ENCODE peak calls at places on chromosome 6, in four cellular contexts. S is A549, N is endothelial cell, K is lower lobe of right lung. P is an unnamed sample.

GRCh38 chr6:137699036-137699683 is 167.9 kb upstream of the TNFAIP3 start:
- DNase-seq in S (no peak), N (no peak), K (no peak), P (no peak)

GRCh38 chr6:84422380-84422968 is 195.0 kb upstream of the CEP162 start:
- DNase-seq in S (peak), N (peak), K (peak), P (peak)

GRCh38 chr6:5645275-5645674 is 361.4 kb downstream of the NRN1 start:
- DNase-seq in S (no peak), N (no peak), K (no peak), P (no peak)

GRCh38 chr6:72720464-72720863 is 98.6 kb downstream of the KCNQ5 start:
- DNase-seq in S (no peak), N (no peak), K (no peak), P (no peak)

GRCh38 chr6:118893095-118893881 is 664 bp upstream of the ASF1A start:
- DNase-seq in S (no peak), N (peak), K (no peak), P (no peak)

GRCh38 chr6:134619077-134619476 is 301.2 kb upstream of the SGK1 start:
- DNase-seq in S (no peak), N (no peak), K (no peak), P (no peak)

GRCh38 chr6:41429506-41430504 is 94.4 kb downstream of the NCR2 start:
- DNase-seq in S (no peak), N (no peak), K (no peak), P (no peak)

GRCh38 chr6:149024361-149024760 is 277.5 kb downstream of the UST start:
- DNase-seq in S (no peak), N (no peak), K (no peak), P (no peak)

GRCh38 chr6:148037496-148037895 is 305.1 kb upstream of the SASH1 start:
- DNase-seq in S (no peak), N (no peak), K (no peak), P (no peak)

GRCh38 chr6:33620158-33620583 is 951 bp upstream of the ITPR3 start:
- DNase-seq in S (no peak), N (peak), K (peak), P (no peak)

GRCh38 chr6:151681426-151682059 is 125.9 kb upstream of the ESR1 start:
- DNase-seq in S (no peak), N (peak), K (no peak), P (no peak)

GRCh38 chr6:21997414-21998037 is 299.3 kb downstream of the PRL start:
- DNase-seq in S (no peak), N (no peak), K (no peak), P (no peak)

GRCh38 chr6:156396791-156397418 is 380.3 kb upstream of the ARID1B start:
- DNase-seq in S (no peak), N (no peak), K (no peak), P (no peak)

GRCh38 chr6:111996159-111996558 is 57.7 kb upstream of the CCN6 start:
- DNase-seq in S (no peak), N (no peak), K (no peak), P (no peak)

GRCh38 chr6:54003316-54003715 is 107.9 kb upstream of the MLIP start:
- DNase-seq in S (no peak), N (no peak), K (no peak), P (no peak)

GRCh38 chr6:125082931-125083683 is 70.5 kb upstream of the TPD52L1 start:
- DNase-seq in S (no peak), N (no peak), K (no peak), P (no peak)

GRCh38 chr6:51300510-51300909 is 481.8 kb downstream of the TFAP2B start:
- DNase-seq in S (no peak), N (no peak), K (no peak), P (no peak)

GRCh38 chr6:81998432-81998831 is 246.0 kb upstream of the TENT5A start:
- DNase-seq in S (no peak), N (no peak), K (no peak), P (no peak)

GRCh38 chr6:145699462-145699861 is 35.9 kb downstream of the EPM2A start:
- DNase-seq in S (no peak), N (no peak), K (no peak), P (no peak)

GRCh38 chr6:145034664-145035063 is 700.7 kb downstream of the EPM2A start:
- DNase-seq in S (no peak), N (no peak), K (no peak), P (no peak)

GRCh38 chr6:44396968-44397367 is 9.5 kb downstream of the CDC5L start:
- DNase-seq in S (no peak), N (no peak), K (no peak), P (no peak)